ENCODE peak calls at places on chromosomes 16 and 17, in six cellular contexts. M is fibroblast of lung, V is left lung, A is neural progenitor cell, C is H9, B is dorsolateral prefrontal cortex. N is an unnamed sample.
A peak's percentile ranks its signal among the peaks of the same experiment; 100 is the strongest.

GRCh38 chr16:53843084-53843483 is 139.1 kb downstream of the FTO start:
- DNase-seq in B (no peak), V (no peak), C (no peak), A (no peak), M (no peak), N (no peak)

GRCh38 chr17:13420294-13421277 is 181.1 kb downstream of the HS3ST3A1 start:
- DNase-seq in A (no peak), C (no peak), M (peak; percentile 95), B (no peak), V (no peak), N (no peak)

GRCh38 chr16:81491522-81492188 is 47.0 kb downstream of the CMIP start:
- DNase-seq in M (peak; percentile 60), A (no peak), C (no peak), B (no peak), V (no peak), N (no peak)

GRCh38 chr17:14149751-14150150 is 80.4 kb downstream of the COX10 start:
- DNase-seq in C (no peak), B (no peak), V (no peak), A (no peak), M (no peak), N (no peak)

GRCh38 chr17:73613271-73613941 is 30.8 kb downstream of the SDK2 start:
- DNase-seq in B (no peak), V (no peak), C (peak; percentile 97), A (peak; percentile 97), M (no peak), N (no peak)

GRCh38 chr16:55559233-55559632 is 7.3 kb upstream of the CAPNS2 start:
- DNase-seq in B (no peak), C (no peak), V (no peak), M (peak; percentile 78), A (no peak), N (no peak)

GRCh38 chr17:46978489-46979022 is 497 bp downstream of the RPRML start:
- DNase-seq in B (no peak), M (no peak), V (no peak), A (peak; percentile 60), C (peak; percentile 63), N (no peak)

GRCh38 chr16:64254443-64255367 is 867.2 kb downstream of the CDH11 start:
- DNase-seq in A (no peak), C (no peak), V (no peak), M (no peak), B (no peak), N (no peak)

GRCh38 chr16:2213817-2214720 is 571 bp downstream of the PGP start:
- DNase-seq in M (no peak), V (peak; percentile 82), B (no peak), A (peak; percentile 51), C (no peak), N (no peak)

GRCh38 chr16:23469814-23470213 is 16.8 kb upstream of the COG7 start:
- DNase-seq in A (no peak), V (no peak), M (peak; percentile 11), B (no peak), C (no peak), N (no peak)

GRCh38 chr17:60888812-60889709 is 211.4 kb downstream of the BCAS3 start:
- DNase-seq in C (no peak), A (no peak), V (no peak), B (no peak), M (no peak), N (no peak)

GRCh38 chr17:50210249-50211225 is 9.1 kb upstream of the COL1A1 start:
- DNase-seq in V (peak; percentile 83), A (peak; percentile 48), M (peak; percentile 98), C (peak; percentile 94), B (no peak), N (no peak)

GRCh38 chr17:8946476-8946875 is 19.0 kb downstream of the PIK3R5 start:
- DNase-seq in B (no peak), M (no peak), C (peak; percentile 17), A (no peak), V (peak; percentile 56), N (no peak)

GRCh38 chr17:62708587-62708986 is 81.1 kb downstream of the MRC2 start:
- DNase-seq in V (no peak), B (no peak), A (no peak), C (peak; percentile 28), M (peak; percentile 38), N (no peak)

GRCh38 chr17:47935961-47936360 is 5.4 kb upstream of the PNPO start:
- DNase-seq in B (no peak), A (no peak), V (no peak), C (no peak), M (peak; percentile 53), N (no peak)

GRCh38 chr16:48448799-48449481 is 63.7 kb upstream of the SIAH1 start:
- DNase-seq in V (no peak), M (no peak), C (no peak), B (no peak), A (no peak), N (no peak)

GRCh38 chr17:54903375-54903774 is 2.7 kb downstream of the TOM1L1 start:
- DNase-seq in V (peak; percentile 71), A (no peak), M (peak; percentile 8), B (no peak), C (no peak), N (peak; percentile 10)

GRCh38 chr17:43399839-43400328 is 1.1 kb downstream of the ARL4D start:
- DNase-seq in C (no peak), V (no peak), B (no peak), A (no peak), M (no peak), N (no peak)

GRCh38 chr17:68095205-68095811 is 59.8 kb downstream of the KPNA2 start:
- DNase-seq in B (no peak), M (no peak), A (no peak), C (no peak), V (no peak), N (no peak)

GRCh38 chr16:69706256-69706974 is 19.9 kb downstream of the NQO1 start:
- DNase-seq in C (no peak), B (no peak), A (no peak), V (no peak), M (peak; percentile 30), N (no peak)

GRCh38 chr16:11257131-11257938 is 1.3 kb upstream of the SOCS1 start:
- DNase-seq in V (peak; percentile 86), B (peak; percentile 70), A (peak; percentile 85), C (peak; percentile 88), M (peak; percentile 85), N (peak; percentile 72)

GRCh38 chr16:56815721-56816120 is 49.3 kb upstream of the SLC12A3 start:
- DNase-seq in C (no peak), A (no peak), B (peak; percentile 46), V (no peak), M (no peak), N (no peak)

GRCh38 chr17:83082435-83082834 is 3.0 kb downstream of the METRNL start:
- DNase-seq in B (no peak), C (no peak), M (no peak), V (no peak), A (no peak), N (no peak)

GRCh38 chr16:11689031-11689840 is 21.0 kb downstream of the SNN start:
- DNase-seq in C (no peak), V (no peak), A (no peak), B (no peak), M (peak; percentile 30), N (no peak)

GRCh38 chr17:68425979-68426378 is 31.3 kb downstream of the WIPI1 start:
- DNase-seq in C (no peak), B (no peak), M (no peak), V (no peak), A (peak; percentile 0), N (no peak)

GRCh38 chr16:68992521-68992920 is 112.9 kb upstream of the HAS3 start:
- DNase-seq in M (peak; percentile 70), V (no peak), C (no peak), B (no peak), A (no peak), N (no peak)

GRCh38 chr17:64401244-64401860 is 10.7 kb upstream of the PECAM1 start:
- DNase-seq in V (no peak), B (no peak), M (no peak), C (no peak), A (no peak), N (no peak)

GRCh38 chr17:64402469-64402868 is 11.8 kb upstream of the PECAM1 start:
- DNase-seq in V (no peak), M (no peak), C (no peak), B (no peak), A (no peak), N (no peak)

GRCh38 chr17:64403881-64404460 is 13.3 kb upstream of the PECAM1 start:
- DNase-seq in M (no peak), V (no peak), C (no peak), B (no peak), A (no peak), N (no peak)

GRCh38 chr17:64400644-64401043 is 10.0 kb upstream of the PECAM1 start:
- DNase-seq in C (no peak), B (no peak), A (no peak), V (no peak), M (no peak), N (no peak)

DNA sequence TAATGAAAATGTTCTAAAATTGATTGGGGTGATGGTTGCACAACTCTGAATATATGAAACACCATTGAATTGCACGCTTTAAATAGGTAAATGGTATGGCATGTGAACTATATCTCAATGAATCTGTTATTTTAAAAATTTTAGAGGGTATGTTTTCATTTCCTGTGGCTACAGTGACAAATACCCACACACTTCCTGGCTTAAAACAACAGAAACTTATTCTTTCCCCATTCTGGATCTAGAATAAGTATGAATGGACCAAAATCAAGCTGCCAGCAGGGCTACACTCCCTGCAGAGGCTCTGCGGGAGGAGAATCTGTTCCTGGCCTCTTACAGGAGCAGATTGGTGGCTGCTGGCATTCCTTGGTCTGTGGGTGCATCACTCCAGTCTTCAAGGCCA is 11.3 kb upstream of the PECAM1 start:
- DNase-seq in V (no peak), M (no peak), C (no peak), A (no peak), B (no peak), N (no peak)
- H3K27ac ChIP-seq in V (no peak overlapping the region), M (no peak overlapping the region), C (no peak overlapping the region), A (no peak overlapping the region), B (no peak overlapping the region), N (no peak overlapping the region)

DNA sequence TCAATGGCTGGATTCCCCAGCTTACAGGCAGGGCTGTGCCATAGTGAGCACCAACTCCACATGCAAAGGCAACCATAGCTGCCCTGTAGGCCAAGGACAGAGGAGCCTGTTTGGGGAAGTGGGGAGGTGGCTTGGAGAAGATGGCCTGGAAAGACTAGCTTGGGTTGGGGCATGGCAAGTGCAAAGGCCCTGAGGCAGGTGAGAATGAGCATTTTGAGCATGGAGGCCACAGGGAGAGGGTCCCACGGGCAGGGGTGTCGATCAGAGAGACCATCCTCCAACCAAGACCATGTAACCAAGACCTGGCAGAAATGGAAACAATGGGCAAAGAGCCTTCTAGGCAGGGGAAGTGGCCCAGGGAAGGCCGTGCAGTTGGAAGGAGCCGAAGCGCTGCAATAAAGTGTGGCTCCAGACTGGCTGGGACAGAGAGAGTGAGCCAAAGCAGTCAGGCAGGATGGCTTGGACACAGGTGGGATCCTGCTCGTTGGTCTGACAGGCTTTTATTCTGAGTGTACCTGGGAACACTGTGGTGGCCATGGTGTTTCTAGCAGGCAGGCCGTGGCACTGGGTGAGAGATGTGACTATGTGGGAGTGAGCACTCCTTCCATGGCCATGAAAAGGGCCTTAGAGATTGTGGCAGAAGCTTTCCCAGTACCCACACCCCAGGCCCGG is 24.8 kb upstream of the MPRIP start:
- DNase-seq in M (no peak), A (no peak), C (no peak), B (no peak), V (no peak), N (no peak)
- H3K27ac ChIP-seq in M (no peak overlapping the region), A (no peak overlapping the region), C (no peak overlapping the region), B (no peak overlapping the region), V (no peak overlapping the region), N (no peak overlapping the region)

GRCh38 chr17:45573915-45574314 is 83.4 kb upstream of the PLEKHM1 start:
- DNase-seq in M (no peak), C (no peak), A (no peak), V (no peak), B (no peak), N (no peak)
- H3K27ac ChIP-seq in M (no peak overlapping the region), C (no peak overlapping the region), A (no peak overlapping the region), V (no peak overlapping the region), B (no peak overlapping the region), N (no peak overlapping the region)

GRCh38 chr17:51346218-51346982 is 86.1 kb downstream of the UTP18 start:
- DNase-seq in C (no peak), B (peak; percentile 84), M (no peak), A (no peak), V (no peak), N (no peak)
- H3K27ac ChIP-seq in C (no peak overlapping the region), B (peak overlapping the region; percentile 90), M (no peak overlapping the region), A (no peak overlapping the region), V (no peak overlapping the region), N (peak overlapping the region; percentile 94)